ENCODE peak calls at places on chromosomes 13 and 19, in four cellular contexts. P is GM23338, Y is endodermal cell, S is astrocyte of the cerebellum. M is an unnamed sample.

GRCh38 chr19:56309511-56310185 is 5.0 kb downstream of the ZSCAN5A start:
- DNase-seq in S (no peak), Y (peak), P (peak), M (no peak)

GRCh38 chr19:661427-662196 is 1.4 kb downstream of the RNF126 start:
- DNase-seq in S (no peak), Y (peak), P (no peak), M (no peak)

GRCh38 chr19:991174-991931 is 7.2 kb downstream of the WDR18 start:
- DNase-seq in P (peak), S (no peak), Y (peak), M (no peak)

GRCh38 chr13:110610955-110611595 is 4.3 kb upstream of the NAXD start:
- DNase-seq in P (no peak), Y (peak), S (no peak), M (no peak)

GRCh38 chr19:8004723-8005513 is 523 bp downstream of the ELAVL1 start:
- DNase-seq in S (no peak), Y (no peak), P (peak), M (no peak)

GRCh38 chr19:43624933-43625332 is 5.5 kb upstream of the ZNF428 start:
- DNase-seq in P (peak), Y (peak), S (no peak), M (no peak)

GRCh38 chr13:100536643-100537180 is 51.9 kb downstream of the GGACT start:
- DNase-seq in S (no peak), Y (peak), P (no peak), M (no peak)

GRCh38 chr13:90680826-90681225 is 666.7 kb upstream of the MIR17HG start:
- DNase-seq in S (peak), P (no peak), Y (no peak), M (no peak)

GRCh38 chr13:42215578-42216421 is 56.2 kb upstream of the AKAP11 start:
- DNase-seq in Y (peak), S (peak), P (peak), M (no peak)

GRCh38 chr13:46032341-46032740 is 20.2 kb downstream of the ZC3H13 start:
- DNase-seq in Y (no peak), S (no peak), P (no peak), M (no peak)

DNA sequence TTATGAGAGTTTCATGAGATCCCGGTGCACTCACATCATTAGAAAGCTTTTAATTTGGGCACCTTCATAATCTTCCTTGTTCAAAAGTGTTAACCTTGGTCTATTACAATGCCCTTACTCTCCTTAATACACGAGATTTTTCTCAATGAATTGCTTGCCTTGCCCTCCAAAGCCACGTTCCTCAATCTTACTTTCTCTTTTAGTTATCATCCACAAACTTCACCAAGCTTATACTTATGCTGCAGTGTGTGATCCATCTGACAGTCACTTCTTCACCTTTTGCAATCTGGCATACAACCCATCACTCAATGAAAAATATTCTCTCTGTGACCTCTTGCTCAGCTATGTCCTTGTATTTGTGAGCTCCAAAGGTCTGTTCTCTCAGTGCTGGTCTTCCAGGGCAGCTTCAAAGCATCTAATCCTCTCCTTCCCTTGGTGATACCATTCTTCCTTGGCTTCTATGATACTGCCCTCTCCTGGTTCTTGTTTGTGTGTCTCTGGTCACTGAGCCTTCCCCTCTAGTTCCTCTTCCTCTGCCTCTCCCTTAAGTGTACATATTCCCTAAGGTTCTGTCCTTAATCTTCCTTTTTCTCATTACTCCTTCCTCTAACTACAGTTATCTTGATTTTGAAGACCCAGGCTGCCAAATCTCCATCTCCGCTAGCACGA is 202.2 kb upstream of the STARD13 start:
- DNase-seq in Y (peak), P (peak), S (no peak), M (no peak)
- TF ChIP-seq CTCF in Y (peak), P (peak), S (no peak), M (peak)

DNA sequence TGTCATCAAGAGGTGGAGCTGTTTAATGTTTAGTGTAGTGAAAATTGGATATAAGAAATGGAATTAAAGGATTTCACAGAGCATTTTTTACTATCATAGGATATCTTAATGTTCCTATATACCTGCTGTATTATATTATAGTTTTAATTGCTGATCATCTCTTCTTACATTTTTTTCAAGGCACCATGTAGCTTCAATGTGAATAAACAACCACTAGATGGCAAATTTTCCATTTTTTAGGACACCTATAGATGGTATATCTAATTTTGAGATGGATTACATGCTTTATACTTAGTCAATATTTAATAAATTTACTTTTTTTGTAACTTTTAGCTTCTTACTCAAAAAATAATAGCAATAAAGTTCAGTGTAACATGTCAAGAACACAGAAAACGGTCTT is 9.0 kb upstream of the ATXN8OS start:
- DNase-seq in Y (no peak), P (peak), S (no peak), M (no peak)
- H3K4me3 ChIP-seq in Y (no peak), P (no peak), S (no peak), M (no peak)

DNA sequence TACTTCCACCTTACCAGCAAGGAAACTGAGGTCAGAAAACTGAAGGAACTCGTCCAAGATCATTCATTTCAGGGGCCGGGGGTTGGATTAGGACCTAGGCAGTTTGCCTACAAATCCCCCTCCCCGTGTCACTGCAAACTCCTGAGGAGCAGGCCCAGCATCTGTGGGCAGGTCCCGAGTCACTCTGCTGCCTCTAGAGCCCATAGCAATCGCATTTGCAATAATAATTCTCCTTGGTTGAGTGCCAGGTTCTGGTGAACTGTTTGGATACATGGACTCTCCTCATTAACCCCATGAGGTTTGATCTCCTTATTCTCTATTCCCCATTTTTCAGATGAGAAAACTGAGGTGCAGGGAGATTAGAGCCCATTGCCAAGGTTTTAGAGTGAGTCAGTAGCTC is 903 bp downstream of the PIN1 start:
- DNase-seq in Y (no peak), P (no peak), S (peak), M (no peak)
- TF ChIP-seq CTCF in Y (no peak), P (no peak), S (no peak), M (no peak)

GRCh38 chr19:34325961-34326360 is 39.0 kb upstream of the GPI start:
- DNase-seq in Y (no peak), P (no peak), S (no peak), M (no peak)
- H3K4me3 ChIP-seq in Y (no peak), P (no peak), S (no peak), M (no peak)

GRCh38 chr13:80035096-80035495 is 305.8 kb downstream of the SPRY2 start:
- DNase-seq in S (no peak), Y (no peak), P (no peak), M (no peak)

GRCh38 chr13:80029170-80029569 is 311.8 kb downstream of the SPRY2 start:
- DNase-seq in S (no peak), P (no peak), Y (no peak), M (no peak)

GRCh38 chr13:80033286-80033685 is 307.6 kb downstream of the SPRY2 start:
- DNase-seq in P (no peak), S (no peak), Y (no peak), M (no peak)

GRCh38 chr13:80030491-80030890 is 310.4 kb downstream of the SPRY2 start:
- DNase-seq in S (no peak), P (peak), Y (peak), M (no peak)
- TF ChIP-seq CTCF in S (no peak), P (peak), Y (peak), M (peak)

GRCh38 chr19:23065306-23065705 is 51.5 kb upstream of the ZNF730 start:
- DNase-seq in Y (no peak), S (no peak), P (no peak), M (no peak)

GRCh38 chr19:23075031-23075733 is 41.6 kb upstream of the ZNF730 start:
- DNase-seq in Y (peak), S (peak), P (peak), M (no peak)

GRCh38 chr19:23071087-23071511 is 45.7 kb upstream of the ZNF730 start:
- DNase-seq in P (peak), S (no peak), Y (no peak), M (no peak)

DNA sequence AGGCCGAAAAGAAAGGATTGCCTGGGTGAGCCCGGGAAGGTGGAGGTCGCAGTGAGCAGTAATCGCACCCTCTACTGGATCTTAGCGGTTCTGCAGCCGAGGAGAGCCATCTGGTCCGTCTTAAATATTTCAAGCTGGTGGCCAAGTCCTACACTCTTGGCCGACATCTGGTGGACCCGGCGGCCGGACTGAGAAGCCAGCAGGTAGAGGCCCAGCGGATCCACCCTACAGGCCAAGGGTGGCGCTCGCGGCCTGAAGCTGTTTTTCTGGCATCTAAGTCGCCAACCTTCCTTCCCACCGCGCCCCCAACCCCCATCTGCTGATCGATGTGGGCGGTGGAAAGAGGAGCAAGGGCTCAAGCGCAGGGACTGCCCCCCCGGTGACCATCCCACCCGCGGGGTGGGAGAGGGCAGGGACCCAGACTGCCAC is 46.5 kb upstream of the ZNF730 start:
- DNase-seq in P (peak), Y (peak), S (no peak), M (no peak)
- H3K4me3 ChIP-seq in P (peak), Y (no peak), S (no peak), M (no peak)

GRCh38 chr13:52737451-52737850 is 2.2 kb downstream of the CNMD start:
- DNase-seq in P (no peak), Y (no peak), S (no peak), M (no peak)

GRCh38 chr13:52739468-52740071 is at the start of gene CNMD:
- DNase-seq in Y (peak), P (peak), S (no peak), M (no peak)

GRCh38 chr13:52737900-52738299 is 1.7 kb downstream of the CNMD start:
- DNase-seq in P (no peak), Y (no peak), S (no peak), M (no peak)

GRCh38 chr13:52736891-52737290 is 2.7 kb downstream of the CNMD start:
- DNase-seq in Y (no peak), P (no peak), S (no peak), M (no peak)

GRCh38 chr13:52738719-52739467 is 727 bp downstream of the CNMD start:
- DNase-seq in S (no peak), P (peak), Y (peak), M (no peak)
- TF ChIP-seq CTCF in S (peak), P (peak), Y (peak), M (peak)

M was measured in AG04449.